ENCODE peak calls at places on chromosomes 11 and 22, in five cellular contexts. One of them, this sample, is unnamed.

GRCh38 chr11:1826552-1827094 is 8.2 kb upstream of the SYT8 start:
- DNase-seq in SK-N-SH: peak
- DNase-seq in K562: peak
- DNase-seq in HepG2: peak
- DNase-seq in HCT116: no peak
- DNase-seq in this sample: no peak

GRCh38 chr11:36311926-36312592 is 16.0 kb downstream of the PRR5L start:
- DNase-seq in K562: no peak
- DNase-seq in HepG2: no peak
- DNase-seq in SK-N-SH: no peak
- DNase-seq in HCT116: no peak
- DNase-seq in this sample: no peak

GRCh38 chr11:44188643-44189042 is 93.2 kb downstream of the EXT2 start:
- DNase-seq in SK-N-SH: no peak
- DNase-seq in HCT116: no peak
- DNase-seq in K562: no peak
- DNase-seq in HepG2: no peak
- DNase-seq in this sample: no peak

GRCh38 chr11:8039530-8040260 is 41.3 kb upstream of the TUB start:
- DNase-seq in HepG2: no peak
- DNase-seq in K562: peak
- DNase-seq in SK-N-SH: no peak
- DNase-seq in HCT116: no peak
- DNase-seq in this sample: no peak

GRCh38 chr11:119678351-119678750 is 50.6 kb downstream of the NECTIN1 start:
- DNase-seq in HCT116: no peak
- DNase-seq in HepG2: no peak
- DNase-seq in K562: no peak
- DNase-seq in SK-N-SH: no peak
- DNase-seq in this sample: no peak

GRCh38 chr11:46407635-46408034 is 16.1 kb upstream of the CHRM4 start:
- DNase-seq in HCT116: no peak
- DNase-seq in K562: no peak
- DNase-seq in SK-N-SH: no peak
- DNase-seq in HepG2: no peak
- DNase-seq in this sample: no peak

GRCh38 chr11:57278721-57279095 is 41.7 kb upstream of the APLNR start:
- DNase-seq in HCT116: no peak
- DNase-seq in HepG2: no peak
- DNase-seq in SK-N-SH: no peak
- DNase-seq in K562: no peak
- DNase-seq in this sample: no peak

GRCh38 chr11:103529217-103529684 is 420.0 kb downstream of the DYNC2H1 start:
- DNase-seq in HCT116: no peak
- DNase-seq in K562: no peak
- DNase-seq in SK-N-SH: no peak
- DNase-seq in HepG2: no peak
- DNase-seq in this sample: no peak

GRCh38 chr11:116104480-116105174 is 600.4 kb upstream of the CADM1 start:
- DNase-seq in K562: no peak
- DNase-seq in HCT116: no peak
- DNase-seq in HepG2: no peak
- DNase-seq in SK-N-SH: no peak
- DNase-seq in this sample: no peak

GRCh38 chr11:44562836-44563460 is 2.5 kb upstream of the CD82 start:
- DNase-seq in K562: no peak
- DNase-seq in SK-N-SH: peak
- DNase-seq in HCT116: no peak
- DNase-seq in HepG2: no peak
- DNase-seq in this sample: no peak

GRCh38 chr22:21982338-21982965 is at the start of gene TOP3B:
- DNase-seq in SK-N-SH: peak
- DNase-seq in K562: peak
- DNase-seq in HepG2: peak
- DNase-seq in HCT116: peak
- DNase-seq in this sample: peak

GRCh38 chr22:37303821-37304274 is 21.5 kb downstream of the CYTH4 start:
- DNase-seq in K562: peak
- DNase-seq in HepG2: peak
- DNase-seq in HCT116: peak
- DNase-seq in SK-N-SH: no peak
- DNase-seq in this sample: no peak

GRCh38 chr22:19120829-19121630 is 1.2 kb downstream of the DGCR2 start:
- DNase-seq in SK-N-SH: no peak
- DNase-seq in K562: peak
- DNase-seq in HCT116: peak
- DNase-seq in HepG2: peak
- DNase-seq in this sample: no peak

GRCh38 chr11:17561466-17562001 is 14.5 kb downstream of the OTOG start:
- DNase-seq in HepG2: no peak
- DNase-seq in HCT116: no peak
- DNase-seq in K562: no peak
- DNase-seq in SK-N-SH: no peak
- DNase-seq in this sample: no peak

DNA sequence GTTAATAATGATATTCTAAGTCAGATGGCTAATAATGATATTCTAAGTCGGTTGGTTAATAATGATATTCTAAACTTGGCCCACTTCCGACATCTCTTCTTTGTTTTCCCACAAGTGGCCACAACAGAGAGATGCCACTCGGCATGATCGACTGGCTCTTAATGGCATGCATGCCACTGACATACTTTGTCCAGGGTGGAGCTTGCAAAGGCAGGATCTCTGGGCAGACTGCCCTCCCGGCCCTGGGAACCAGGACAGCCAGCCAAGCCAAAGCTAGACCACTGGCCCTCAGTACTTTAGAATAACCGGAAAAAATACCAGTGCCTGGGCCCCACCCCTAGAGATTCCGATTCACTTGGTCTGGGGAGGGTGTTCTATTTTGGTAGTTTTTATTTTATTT is 78.1 kb downstream of the KIAA1671 start:
- DNase-seq in HepG2: no peak
- DNase-seq in SK-N-SH: no peak
- DNase-seq in HCT116: no peak
- DNase-seq in K562: no peak
- DNase-seq in this sample: no peak
- TF ChIP-seq ZBTB33 in HepG2: no peak
- TF ChIP-seq ZBTB33 in SK-N-SH: no peak
- TF ChIP-seq ZBTB33 in HCT116: no peak
- TF ChIP-seq ZBTB33 in K562: no peak
- TF ChIP-seq ZBTB33 in this sample: no peak

DNA sequence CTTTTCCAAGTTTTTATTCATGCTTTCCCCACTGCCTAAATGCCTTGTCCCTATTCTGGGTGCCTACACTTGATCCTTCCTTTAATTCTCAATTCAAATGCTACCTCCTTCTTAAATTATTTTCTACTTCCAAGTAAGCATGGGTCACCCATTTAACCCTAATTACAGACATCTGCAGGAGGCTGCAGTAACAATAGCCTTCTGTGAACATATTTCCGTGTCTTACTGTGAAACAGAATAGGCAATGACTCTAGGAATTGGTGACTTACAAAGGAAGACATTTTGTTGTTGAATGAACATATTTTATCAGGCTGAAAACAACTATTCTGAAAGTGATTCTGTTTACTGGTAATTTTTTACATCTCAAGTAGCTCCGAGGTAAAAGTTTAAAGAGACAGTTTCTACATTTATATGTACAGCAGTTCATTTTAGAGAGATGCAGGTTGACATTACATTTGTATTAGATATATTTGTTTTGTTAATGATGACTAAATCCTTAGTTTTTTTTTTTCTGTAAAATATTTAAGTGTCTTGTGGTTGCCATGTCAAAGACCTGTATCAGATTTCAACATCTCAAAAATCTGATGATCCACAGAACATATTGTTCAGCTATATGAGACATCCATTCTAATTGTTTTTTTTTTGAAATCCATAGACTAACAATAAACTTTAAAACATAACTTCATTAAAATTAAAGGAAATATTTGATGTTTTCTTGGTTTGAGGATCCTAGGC is 316.8 kb downstream of the CASP12 start:
- DNase-seq in HCT116: no peak
- DNase-seq in SK-N-SH: no peak
- DNase-seq in HepG2: no peak
- DNase-seq in K562: no peak
- DNase-seq in this sample: no peak
- TF ChIP-seq YY1 in HCT116: no peak
- TF ChIP-seq YY1 in SK-N-SH: no peak
- TF ChIP-seq YY1 in HepG2: no peak
- TF ChIP-seq YY1 in K562: no peak
- TF ChIP-seq YY1 in this sample: no peak

GRCh38 chr22:45120931-45121330 is 42.8 kb upstream of the NUP50 start:
- DNase-seq in HCT116: no peak
- DNase-seq in SK-N-SH: no peak
- DNase-seq in HepG2: no peak
- DNase-seq in K562: no peak
- DNase-seq in this sample: no peak
- TF ChIP-seq ZBTB33 in HCT116: no peak
- TF ChIP-seq ZBTB33 in SK-N-SH: no peak
- TF ChIP-seq ZBTB33 in HepG2: no peak
- TF ChIP-seq ZBTB33 in K562: no peak
- TF ChIP-seq ZBTB33 in this sample: no peak

GRCh38 chr22:31142285-31142684 is 2.0 kb upstream of the PLA2G3 start:
- DNase-seq in SK-N-SH: no peak
- DNase-seq in HCT116: no peak
- DNase-seq in K562: no peak
- DNase-seq in HepG2: no peak
- DNase-seq in this sample: no peak
- TF ChIP-seq YY1 in SK-N-SH: no peak
- TF ChIP-seq YY1 in HCT116: no peak
- TF ChIP-seq YY1 in K562: no peak
- TF ChIP-seq YY1 in HepG2: no peak
- TF ChIP-seq YY1 in this sample: no peak

GRCh38 chr11:107384136-107384535 is 73.5 kb downstream of the CWF19L2 start:
- DNase-seq in SK-N-SH: no peak
- DNase-seq in HCT116: no peak
- DNase-seq in HepG2: no peak
- DNase-seq in K562: no peak
- DNase-seq in this sample: no peak

GRCh38 chr11:107387666-107388065 is 70.0 kb downstream of the CWF19L2 start:
- DNase-seq in SK-N-SH: no peak
- DNase-seq in HCT116: no peak
- DNase-seq in K562: no peak
- DNase-seq in HepG2: no peak
- DNase-seq in this sample: no peak

GRCh38 chr11:107385361-107385982 is 72.2 kb downstream of the CWF19L2 start:
- DNase-seq in K562: no peak
- DNase-seq in SK-N-SH: no peak
- DNase-seq in HCT116: peak
- DNase-seq in HepG2: peak
- DNase-seq in this sample: no peak
- TF ChIP-seq ZBTB33 in K562: no peak
- TF ChIP-seq ZBTB33 in SK-N-SH: no peak
- TF ChIP-seq ZBTB33 in HCT116: no peak
- TF ChIP-seq ZBTB33 in HepG2: no peak
- TF ChIP-seq ZBTB33 in this sample: no peak

DNA sequence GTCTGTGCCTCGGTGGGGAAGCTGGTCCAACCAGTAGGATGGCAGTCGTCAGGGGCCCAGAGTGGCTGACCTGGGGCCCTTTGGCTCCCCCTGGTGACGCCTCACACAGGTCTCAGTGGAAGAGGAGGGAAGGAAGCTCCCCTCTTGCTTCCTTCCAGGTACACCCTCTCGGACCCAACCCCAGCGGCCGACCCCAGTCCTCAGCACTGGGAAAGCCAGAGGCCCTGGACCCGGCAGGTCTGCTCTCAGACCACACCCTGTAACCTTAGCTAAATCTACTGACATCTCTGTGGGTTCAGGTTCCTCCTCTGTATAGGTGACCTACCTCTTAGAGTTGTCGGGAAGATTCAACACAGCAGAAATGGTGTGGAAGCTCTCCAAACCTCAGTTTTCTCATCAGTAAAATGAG is 3.4 kb upstream of the SCUBE1 start:
- DNase-seq in SK-N-SH: peak
- DNase-seq in HepG2: peak
- DNase-seq in K562: peak
- DNase-seq in HCT116: peak
- DNase-seq in this sample: no peak
- TF ChIP-seq YY1 in SK-N-SH: no peak
- TF ChIP-seq YY1 in HepG2: no peak
- TF ChIP-seq YY1 in K562: no peak
- TF ChIP-seq YY1 in HCT116: peak
- TF ChIP-seq YY1 in this sample: peak

GRCh38 chr11:72521672-72522071 is 87.3 kb upstream of the CLPB start:
- DNase-seq in HepG2: no peak
- DNase-seq in SK-N-SH: no peak
- DNase-seq in K562: no peak
- DNase-seq in HCT116: no peak
- DNase-seq in this sample: no peak

GRCh38 chr11:72525466-72525865 is 91.1 kb upstream of the CLPB start:
- DNase-seq in SK-N-SH: no peak
- DNase-seq in HepG2: no peak
- DNase-seq in K562: no peak
- DNase-seq in HCT116: no peak
- DNase-seq in this sample: no peak

GRCh38 chr11:72524711-72525110 is 90.4 kb upstream of the CLPB start:
- DNase-seq in SK-N-SH: no peak
- DNase-seq in HCT116: no peak
- DNase-seq in K562: no peak
- DNase-seq in HepG2: no peak
- DNase-seq in this sample: no peak

GRCh38 chr11:72522186-72522585 is 87.9 kb upstream of the CLPB start:
- DNase-seq in HCT116: no peak
- DNase-seq in SK-N-SH: no peak
- DNase-seq in HepG2: no peak
- DNase-seq in K562: no peak
- DNase-seq in this sample: no peak

DNA sequence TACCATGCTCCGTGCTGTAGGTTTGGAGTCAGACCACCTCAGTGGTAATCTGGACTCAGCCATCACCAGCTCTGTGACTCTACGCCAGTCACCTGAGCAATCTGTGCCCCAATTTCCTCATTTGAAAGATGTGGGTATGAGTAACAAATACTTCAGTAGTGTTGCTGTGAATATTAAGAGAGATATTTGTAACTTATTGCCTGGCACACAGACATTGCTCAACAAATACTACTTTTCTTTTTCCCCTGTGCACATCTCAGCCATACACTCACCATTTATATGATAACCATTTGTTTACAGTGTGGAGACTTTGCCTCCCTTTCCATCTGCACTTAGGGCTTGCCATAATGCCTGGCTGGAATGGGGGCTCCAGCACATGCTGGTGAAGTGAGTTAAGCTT is 89.7 kb upstream of the CLPB start:
- DNase-seq in SK-N-SH: no peak
- DNase-seq in HepG2: no peak
- DNase-seq in HCT116: no peak
- DNase-seq in K562: no peak
- DNase-seq in this sample: no peak
- TF ChIP-seq ZBTB33 in SK-N-SH: no peak
- TF ChIP-seq ZBTB33 in HepG2: no peak
- TF ChIP-seq ZBTB33 in HCT116: no peak
- TF ChIP-seq ZBTB33 in K562: no peak
- TF ChIP-seq ZBTB33 in this sample: no peak